ENCODE peak calls at places on chromosomes 6 and 20, in four cellular contexts. S is endothelial cell of umbilical vein, U is GM12878, Q is K562. J is an unnamed sample.

GRCh38 chr20:49674383-49675352 is 39.0 kb downstream of the B4GALT5 start:
- DNase-seq in S (no peak), U (no peak), Q (no peak), J (peak)

GRCh38 chr6:144093658-144094057 is 1.7 kb downstream of the SF3B5 start:
- DNase-seq in Q (no peak), U (no peak), S (no peak), J (no peak)

GRCh38 chr6:99467509-99468106 is 42.5 kb upstream of the PNISR start:
- DNase-seq in U (no peak), Q (peak), S (peak), J (peak)

GRCh38 chr6:30213999-30214982 is 1.1 kb upstream of the TRIM26 start:
- DNase-seq in U (peak), Q (peak), S (peak), J (peak)

GRCh38 chr6:15331143-15331542 is 85.3 kb downstream of the JARID2 start:
- DNase-seq in Q (no peak), U (no peak), S (no peak), J (no peak)

GRCh38 chr6:3714111-3714510 is 37.4 kb downstream of the PXDC1 start:
- DNase-seq in S (no peak), U (no peak), Q (no peak), J (no peak)

GRCh38 chr6:101401792-101402617 is 8.5 kb downstream of the GRIK2 start:
- DNase-seq in Q (no peak), U (no peak), S (no peak), J (peak)

GRCh38 chr20:35871311-35871771 is 83.0 kb downstream of the SCAND1 start:
- DNase-seq in U (no peak), S (peak), Q (no peak), J (peak)

GRCh38 chr20:64113796-64114355 is 6.5 kb upstream of the NPBWR2 start:
- DNase-seq in U (no peak), Q (no peak), S (no peak), J (no peak)

GRCh38 chr6:33785766-33786165 is 3.2 kb downstream of the LEMD2 start:
- DNase-seq in U (no peak), S (peak), Q (no peak), J (peak)

GRCh38 chr6:35451354-35452185 is 568 bp upstream of the FANCE start:
- DNase-seq in S (peak), U (no peak), Q (no peak), J (no peak)

GRCh38 chr20:32343438-32343837 is 14.7 kb upstream of the ASXL1 start:
- DNase-seq in U (no peak), Q (no peak), S (no peak), J (peak)

GRCh38 chr20:4713401-4713800 is 8.3 kb upstream of the PRND start:
- DNase-seq in S (no peak), Q (no peak), U (no peak), J (no peak)

GRCh38 chr20:50663095-50663821 is 28.1 kb downstream of the RIPOR3 start:
- DNase-seq in Q (no peak), U (no peak), S (no peak), J (no peak)

GRCh38 chr6:7846971-7847818 is 63.4 kb downstream of the TXNDC5 start:
- DNase-seq in S (peak), Q (no peak), U (no peak), J (peak)

GRCh38 chr6:48078092-48078491 is 32.9 kb downstream of the PTCHD4 start:
- DNase-seq in Q (no peak), U (no peak), S (no peak), J (no peak)

GRCh38 chr20:19934792-19935491 is 82.2 kb upstream of the NAA20 start:
- DNase-seq in U (no peak), S (peak), Q (no peak), J (no peak)

GRCh38 chr6:159102373-159103160 is 57.8 kb upstream of the TAGAP start:
- DNase-seq in S (no peak), Q (no peak), U (no peak), J (no peak)

GRCh38 chr6:70314240-70314639 is 11.4 kb upstream of the COL9A1 start:
- DNase-seq in Q (no peak), U (no peak), S (no peak), J (no peak)

GRCh38 chr20:17849901-17850673 is 118.5 kb downstream of the SNX5 start:
- DNase-seq in U (no peak), Q (no peak), S (peak), J (peak)

GRCh38 chr6:17311595-17312311 is 30.6 kb downstream of the RBM24 start:
- DNase-seq in Q (peak), S (no peak), U (no peak), J (peak)

GRCh38 chr6:77657365-77657764 is 4.5 kb downstream of the MEI4 start:
- DNase-seq in S (no peak), Q (no peak), U (no peak), J (no peak)

GRCh38 chr20:48599748-48600469 is 227.9 kb downstream of the PREX1 start:
- DNase-seq in S (no peak), Q (no peak), U (no peak), J (no peak)

GRCh38 chr6:136656121-136656520 is 105.9 kb upstream of the MAP7 start:
- DNase-seq in Q (no peak), S (no peak), U (no peak), J (no peak)

GRCh38 chr6:129309154-129309553 is 400.8 kb downstream of the ARHGAP18 start:
- DNase-seq in Q (no peak), S (no peak), U (no peak), J (no peak)

GRCh38 chr6:12635813-12636212 is 80.8 kb upstream of the PHACTR1 start:
- DNase-seq in Q (no peak), S (no peak), U (no peak), J (no peak)

GRCh38 chr6:137002505-137002904 is 42.3 kb downstream of the IL20RA start:
- DNase-seq in Q (no peak), U (no peak), S (no peak), J (no peak)

GRCh38 chr20:14816471-14816870 is 479.1 kb upstream of the FLRT3 start:
- DNase-seq in S (no peak), U (no peak), Q (no peak), J (no peak)

GRCh38 chr6:37501632-37502466 is 2.2 kb upstream of the CCDC167 start:
- DNase-seq in U (no peak), Q (no peak), S (no peak), J (no peak)

GRCh38 chr20:9508240-9508661 is 6.1 kb upstream of the LAMP5 start:
- DNase-seq in Q (no peak), U (no peak), S (no peak), J (no peak)

GRCh38 chr6:30518505-30518850 is 29.2 kb downstream of the HLA-E start:
- DNase-seq in S (no peak), U (no peak), Q (no peak), J (no peak)

GRCh38 chr6:71584712-71585436 is 296.3 kb downstream of the OGFRL1 start:
- DNase-seq in U (no peak), Q (no peak), S (no peak), J (no peak)

GRCh38 chr6:27810768-27811298 is 101.4 kb downstream of the OR2B2 start:
- DNase-seq in Q (no peak), U (no peak), S (peak), J (no peak)

GRCh38 chr6:109455502-109456282 is at the start of gene MICAL1:
- DNase-seq in U (peak), S (peak), Q (peak), J (peak)

GRCh38 chr6:151716446-151717047 is 90.9 kb upstream of the ESR1 start:
- DNase-seq in S (no peak), Q (no peak), U (no peak), J (no peak)
- TF ChIP-seq FOS in S (no peak), Q (no peak), U (no peak), J (no peak)

DNA sequence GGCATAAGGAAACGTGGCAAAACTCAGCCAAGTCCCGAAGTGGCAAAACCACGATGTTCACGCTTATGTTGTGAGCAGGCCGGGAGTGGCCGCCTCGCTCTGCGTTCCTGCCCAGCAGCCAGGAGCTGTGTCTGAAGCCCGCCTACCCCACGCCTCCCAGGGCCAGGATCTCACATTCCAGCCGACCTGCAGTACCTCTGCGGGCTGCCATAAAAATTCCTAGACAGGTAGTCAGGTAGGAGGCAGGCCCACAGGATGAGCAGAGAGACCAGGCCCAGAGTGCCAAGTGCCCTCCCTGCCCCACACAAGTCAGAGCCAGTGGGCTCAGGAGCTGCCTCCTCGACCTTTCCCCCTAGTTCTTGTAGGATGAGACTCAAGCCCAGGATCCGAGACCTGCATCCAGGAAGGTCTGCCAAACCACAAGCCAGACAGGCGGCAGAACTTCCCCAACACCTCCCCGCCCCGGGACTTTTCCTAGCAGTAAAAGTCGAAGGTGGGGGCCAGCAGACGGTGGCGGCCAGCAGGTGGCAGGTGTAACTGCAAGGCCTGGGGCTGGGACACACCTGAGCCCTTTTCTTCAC is 16.7 kb downstream of the PMEPA1 start:
- DNase-seq in S (no peak), U (no peak), Q (no peak), J (no peak)
- TF ChIP-seq FOS in S (no peak), U (no peak), Q (no peak), J (no peak)

DNA sequence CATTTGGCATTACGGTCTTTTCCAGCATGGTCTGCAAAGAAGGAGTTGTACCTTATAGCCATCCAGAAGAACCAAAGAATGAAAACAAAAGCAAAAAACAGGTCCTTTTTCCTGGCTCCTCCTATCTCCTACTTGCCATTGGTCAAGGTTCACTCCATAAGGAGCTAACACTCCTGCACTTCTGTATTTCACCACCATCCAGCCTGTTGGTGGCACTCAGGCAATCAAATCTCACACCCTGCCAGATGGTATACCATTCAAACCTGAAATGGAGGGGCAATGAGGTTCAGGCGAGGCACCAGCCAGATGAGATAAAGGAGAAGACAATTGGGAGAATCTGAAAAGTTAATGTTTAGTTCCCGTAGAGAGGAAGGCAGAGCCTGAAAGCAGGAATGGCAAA is 203.8 kb downstream of the ALDH8A1 start:
- DNase-seq in U (no peak), Q (no peak), S (no peak), J (no peak)
- TF ChIP-seq FOS in U (no peak), Q (no peak), S (no peak), J (no peak)

DNA sequence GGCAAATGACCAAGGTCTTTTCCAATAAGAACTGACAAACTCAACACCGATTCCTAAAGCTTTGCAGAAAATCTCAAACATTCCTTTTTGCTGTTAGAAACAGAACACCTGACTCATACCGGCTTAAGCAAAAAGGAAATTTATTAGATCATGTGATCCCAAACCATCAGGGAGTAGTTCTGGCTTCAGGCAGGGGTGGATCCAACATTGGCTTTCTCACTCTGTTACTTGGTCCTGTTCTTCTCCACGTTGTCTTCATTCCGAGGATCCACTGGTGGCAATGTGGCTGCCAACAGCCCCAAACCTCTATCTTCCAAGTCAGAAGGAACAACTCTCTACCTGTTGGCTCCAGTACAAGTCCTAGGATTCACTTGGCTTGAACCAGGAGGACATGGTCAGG is 96.0 kb upstream of the PMEPA1 start:
- DNase-seq in U (no peak), Q (no peak), S (no peak), J (no peak)
- TF ChIP-seq FOS in U (no peak), Q (no peak), S (no peak), J (no peak)

GRCh38 chr6:90247262-90247661 is 49.4 kb downstream of the BACH2 start:
- DNase-seq in Q (no peak), U (no peak), S (no peak), J (no peak)

GRCh38 chr6:90249458-90249857 is 47.2 kb downstream of the BACH2 start:
- DNase-seq in Q (no peak), U (no peak), S (no peak), J (no peak)

GRCh38 chr6:90250405-90250804 is 46.2 kb downstream of the BACH2 start:
- DNase-seq in U (no peak), S (no peak), Q (no peak), J (peak)

GRCh38 chr6:90251295-90251992 is 45.2 kb downstream of the BACH2 start:
- DNase-seq in Q (no peak), S (no peak), U (peak), J (peak)

DNA sequence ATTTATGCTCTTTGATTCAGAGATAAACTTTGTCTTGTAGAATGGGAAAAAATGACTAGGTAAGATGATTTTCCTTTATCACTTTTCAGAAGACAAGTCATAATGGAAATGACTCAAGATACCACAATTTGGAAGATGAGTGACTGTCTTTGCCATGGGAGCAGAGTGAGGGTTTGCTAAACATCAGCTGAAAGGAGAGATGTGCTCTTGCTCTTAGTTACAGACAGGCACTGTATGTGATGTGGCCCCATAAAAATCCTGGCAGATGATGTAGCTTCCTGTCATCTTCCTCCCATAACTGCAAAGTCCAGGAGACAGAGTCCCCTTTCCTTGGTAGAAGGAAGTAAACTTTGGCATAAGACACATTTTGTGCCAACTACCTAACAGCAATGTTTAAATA is 47.6 kb downstream of the BACH2 start:
- DNase-seq in S (no peak), Q (no peak), U (no peak), J (peak)
- TF ChIP-seq FOS in S (no peak), Q (no peak), U (no peak), J (no peak)

GRCh38 chr6:150412221-150412620 is 43.4 kb downstream of the IYD start:
- DNase-seq in Q (no peak), U (no peak), S (no peak), J (no peak)

GRCh38 chr6:150408842-150409241 is 40.0 kb downstream of the IYD start:
- DNase-seq in U (no peak), S (no peak), Q (no peak), J (no peak)

GRCh38 chr6:150410906-150411305 is 42.1 kb downstream of the IYD start:
- DNase-seq in S (no peak), U (no peak), Q (no peak), J (no peak)

GRCh38 chr6:150410395-150410794 is 41.6 kb downstream of the IYD start:
- DNase-seq in Q (no peak), U (no peak), S (no peak), J (no peak)

DNA sequence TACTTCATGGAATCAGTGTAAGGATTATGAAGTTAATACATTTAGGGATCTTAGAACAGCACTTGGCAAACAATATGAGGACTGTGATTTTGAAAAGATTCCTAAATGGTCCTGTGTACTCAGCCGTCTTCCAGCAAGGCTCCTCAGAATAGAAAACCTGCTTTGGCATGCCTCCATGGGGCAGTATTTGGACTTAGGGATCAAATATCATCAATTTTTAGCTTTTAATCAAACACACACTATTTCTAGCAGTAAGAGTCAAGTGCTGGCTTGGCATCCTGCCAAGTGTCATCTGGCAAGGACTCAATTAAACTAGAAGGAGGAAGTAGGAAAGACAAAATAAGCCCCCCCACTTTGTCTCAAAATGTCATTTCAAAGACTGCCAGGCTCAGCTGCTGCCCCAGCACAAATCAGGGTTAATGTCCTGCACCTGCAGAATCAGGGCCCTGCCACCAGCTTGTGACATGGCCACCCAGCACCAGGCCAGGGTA is 40.8 kb downstream of the IYD start:
- DNase-seq in U (no peak), S (peak), Q (no peak), J (no peak)
- TF ChIP-seq FOS in U (no peak), S (no peak), Q (no peak), J (no peak)

GRCh38 chr6:157755752-157756411 is 67.2 kb upstream of the SNX9 start:
- DNase-seq in Q (no peak), U (no peak), S (no peak), J (no peak)
- TF ChIP-seq FOS in Q (no peak), U (no peak), S (no peak), J (no peak)

J was measured in IMR-90.